ENCODE peak calls at places on chromosomes 6 and 20, in six cellular contexts. O is sciatic nerve; F is NCI-H2029; X is CD4-positive, alpha-beta T cell; R is NCI-H1436; U is hypothalamus. T is an unnamed sample.

GRCh38 chr6:13277231-13277630 is 51.1 kb downstream of the TBC1D7 start:
- DNase-seq in U (no peak), F (no peak), O (no peak), X (no peak), R (no peak), T (no peak)

GRCh38 chr6:82842721-82843120 is 222.9 kb downstream of the UBE3D start:
- DNase-seq in X (no peak), O (no peak), R (no peak), U (no peak), F (no peak), T (no peak)

GRCh38 chr6:169263836-169264608 is 10.4 kb upstream of the THBS2 start:
- DNase-seq in F (peak), R (no peak), X (no peak), U (no peak), O (no peak), T (no peak)

GRCh38 chr20:1185781-1186334 is 1.1 kb upstream of the TMEM74B start:
- DNase-seq in U (no peak), O (no peak), R (peak), F (peak), X (peak), T (peak)

GRCh38 chr20:54065601-54066038 is 4.8 kb downstream of the BCAS1 start:
- DNase-seq in R (no peak), U (no peak), X (no peak), O (no peak), F (no peak), T (no peak)

GRCh38 chr20:43007525-43007924 is 182.2 kb downstream of the PTPRT start:
- DNase-seq in F (no peak), R (no peak), U (no peak), X (no peak), O (no peak), T (no peak)

GRCh38 chr20:61639200-61639599 is 387.1 kb downstream of the CDH4 start:
- DNase-seq in X (no peak), F (no peak), O (no peak), U (no peak), R (no peak), T (no peak)

GRCh38 chr20:926646-927045 is 10.5 kb upstream of the ANGPT4 start:
- DNase-seq in F (no peak), X (no peak), U (no peak), O (no peak), R (no peak), T (no peak)

GRCh38 chr6:93086351-93086750 is 333.0 kb downstream of the EPHA7 start:
- DNase-seq in R (no peak), F (no peak), O (no peak), U (no peak), X (no peak), T (no peak)

GRCh38 chr6:129146836-129147366 is 264.0 kb downstream of the LAMA2 start:
- DNase-seq in F (no peak), U (no peak), O (no peak), R (no peak), X (no peak), T (no peak)

GRCh38 chr6:164749126-164749758 is 560.2 kb downstream of the C6orf118 start:
- DNase-seq in O (no peak), U (no peak), F (peak), R (peak), X (no peak), T (peak)

GRCh38 chr6:34810936-34811632 is 19.2 kb downstream of the BLTP3A start:
- DNase-seq in R (no peak), X (no peak), U (no peak), O (no peak), F (no peak), T (no peak)

GRCh38 chr6:303948-304558 is 11.8 kb downstream of the DUSP22 start:
- DNase-seq in R (no peak), F (no peak), U (no peak), X (no peak), O (no peak), T (no peak)

GRCh38 chr6:98574991-98575390 is 259.4 kb upstream of the POU3F2 start:
- DNase-seq in X (no peak), U (peak), R (no peak), O (peak), F (no peak), T (no peak)

GRCh38 chr6:168524644-168525043 is 83.7 kb downstream of the SMOC2 start:
- DNase-seq in F (peak), X (no peak), O (no peak), U (no peak), R (no peak), T (peak)

GRCh38 chr6:61909541-61909940 is 376.5 kb downstream of the KHDRBS2 start:
- DNase-seq in F (no peak), X (no peak), U (no peak), R (no peak), O (no peak), T (no peak)

GRCh38 chr20:60062431-60063336 is 104.5 kb downstream of the CDH26 start:
- DNase-seq in F (no peak), R (no peak), U (no peak), O (no peak), X (no peak), T (no peak)